ENCODE peak calls at places on chromosomes 1 and 21, in four cellular contexts. G is hepatocyte, Q is mammary epithelial cell, F is neural progenitor cell. V is an unnamed sample.

GRCh38 chr1:211371406-211372105 is 44.9 kb downstream of the TRAF5 start:
- DNase-seq in G (no peak), Q (peak), F (peak), V (peak)

GRCh38 chr1:209527372-209527771 is 56.1 kb upstream of the CAMK1G start:
- DNase-seq in G (no peak), Q (peak), F (no peak), V (peak)

GRCh38 chr21:37041706-37042271 is 31.1 kb downstream of the PIGP start:
- DNase-seq in G (no peak), Q (no peak), F (peak), V (no peak)

GRCh38 chr1:114959423-114959822 is 70.2 kb upstream of the TSHB start:
- DNase-seq in G (no peak), Q (no peak), F (no peak), V (no peak)

GRCh38 chr1:41733021-41733420 is 185.7 kb downstream of the HIVEP3 start:
- DNase-seq in G (no peak), Q (no peak), F (no peak), V (no peak)

GRCh38 chr1:46421739-46422138 is 27.6 kb downstream of the FAAH start:
- DNase-seq in G (no peak), Q (no peak), F (no peak), V (no peak)

GRCh38 chr1:94949681-94950661 is 23.1 kb upstream of the CNN3 start:
- DNase-seq in G (no peak), Q (no peak), F (no peak), V (peak)

GRCh38 chr1:209618291-209618690 is 33.9 kb downstream of the LAMB3 start:
- DNase-seq in G (no peak), Q (no peak), F (no peak), V (no peak)

GRCh38 chr21:26969971-26970725 is 3.3 kb upstream of the ADAMTS5 start:
- DNase-seq in G (no peak), Q (no peak), F (no peak), V (no peak)

GRCh38 chr1:11245904-11246726 is 16.2 kb downstream of the MTOR start:
- DNase-seq in G (no peak), Q (no peak), F (no peak), V (no peak)

GRCh38 chr1:58909162-58909560 is 125.3 kb upstream of the JUN start:
- DNase-seq in G (no peak), Q (peak), F (no peak), V (peak)

GRCh38 chr21:37000381-37000780 is 6.1 kb upstream of the RIPPLY3 start:
- DNase-seq in G (no peak), Q (no peak), F (no peak), V (no peak)

GRCh38 chr1:22290157-22290556 is 147.3 kb upstream of the WNT4 start:
- DNase-seq in G (no peak), Q (no peak), F (no peak), V (no peak)

GRCh38 chr1:190022709-190023108 is 455.0 kb downstream of the BRINP3 start:
- DNase-seq in G (no peak), Q (peak), F (no peak), V (peak)

GRCh38 chr1:30906631-30907389 is 1.7 kb downstream of the SDC3 start:
- DNase-seq in G (no peak), Q (no peak), F (no peak), V (no peak)

GRCh38 chr1:183604811-183605210 is 14.6 kb upstream of the NCF2 start:
- DNase-seq in G (no peak), Q (no peak), F (no peak), V (no peak)

GRCh38 chr1:183032122-183032921 is 9.1 kb downstream of the LAMC1 start:
- DNase-seq in G (no peak), Q (no peak), F (no peak), V (no peak)

GRCh38 chr21:42829954-42830353 is 49.4 kb downstream of the WDR4 start:
- DNase-seq in G (no peak), Q (no peak), F (no peak), V (no peak)

GRCh38 chr1:239389703-239390102 is 3.3 kb downstream of the CHRM3 start:
- DNase-seq in G (no peak), Q (no peak), F (no peak), V (peak)

GRCh38 chr1:25549273-25550154 is 6.1 kb downstream of the LDLRAP1 start:
- DNase-seq in G (peak), Q (peak), F (no peak), V (peak)

GRCh38 chr1:25548601-25549000 is 5.2 kb downstream of the LDLRAP1 start:
- DNase-seq in G (no peak), Q (no peak), F (no peak), V (no peak)

GRCh38 chr1:25550155-25550506 is 6.7 kb downstream of the LDLRAP1 start:
- DNase-seq in G (peak), Q (peak), F (no peak), V (peak)

GRCh38 chr1:25553749-25554425 is 10.5 kb downstream of the LDLRAP1 start:
- DNase-seq in G (no peak), Q (no peak), F (no peak), V (no peak)

GRCh38 chr1:25550683-25551310 is 7.4 kb downstream of the LDLRAP1 start:
- DNase-seq in G (no peak), Q (no peak), F (no peak), V (no peak)
- H3K4me3 ChIP-seq in G (no peak), Q (no peak), F (no peak), V (no peak)

DNA sequence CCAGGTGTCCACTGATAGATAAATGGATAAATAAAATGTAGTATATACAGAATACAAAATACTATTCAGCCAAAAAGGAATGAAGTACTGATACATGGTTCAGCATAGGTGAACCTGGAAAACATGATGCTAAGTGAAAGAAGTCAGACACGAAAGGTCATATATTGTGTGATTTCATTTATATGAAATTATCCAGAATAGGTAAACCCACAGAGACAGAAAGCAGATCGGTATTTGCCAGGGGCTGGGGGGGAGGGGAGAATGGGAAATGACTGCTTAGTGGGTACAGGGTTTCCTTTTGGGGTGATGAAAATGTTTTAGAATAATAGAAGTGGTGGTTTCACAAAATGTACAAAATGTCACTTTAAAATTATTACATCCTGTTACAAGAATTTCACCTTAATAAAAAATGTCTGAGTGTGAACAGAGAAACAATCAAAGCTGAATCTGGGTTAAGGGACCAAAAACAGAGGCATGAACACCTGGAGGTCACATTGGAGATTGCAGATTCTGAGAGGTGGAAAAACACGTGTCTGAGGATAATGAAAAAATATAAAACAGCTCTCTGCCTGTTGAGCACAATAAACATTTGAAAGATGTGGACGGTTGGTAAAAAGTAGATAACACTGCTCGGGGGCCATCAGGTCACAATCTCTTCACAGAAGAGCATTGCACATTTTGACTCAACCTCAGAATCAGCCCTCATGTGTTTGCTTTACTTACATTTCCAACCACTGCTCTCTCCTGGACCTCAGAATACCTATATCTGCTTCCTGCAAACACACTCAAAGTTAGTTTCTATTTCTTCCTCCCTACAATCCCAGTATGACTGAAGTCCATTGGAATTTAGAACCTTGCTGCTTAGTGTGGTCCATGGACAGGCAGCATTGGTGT is 3.3 kb downstream of the SLAMF6 start:
- DNase-seq in G (peak), Q (peak), F (no peak), V (peak)
- H3K4me3 ChIP-seq in G (no peak), Q (no peak), F (no peak), V (no peak)

GRCh38 chr1:48206371-48206770 is 16.1 kb upstream of the SLC5A9 start:
- DNase-seq in G (no peak), Q (no peak), F (no peak), V (no peak)
- H3K4me3 ChIP-seq in G (no peak), Q (no peak), F (no peak), V (no peak)

DNA sequence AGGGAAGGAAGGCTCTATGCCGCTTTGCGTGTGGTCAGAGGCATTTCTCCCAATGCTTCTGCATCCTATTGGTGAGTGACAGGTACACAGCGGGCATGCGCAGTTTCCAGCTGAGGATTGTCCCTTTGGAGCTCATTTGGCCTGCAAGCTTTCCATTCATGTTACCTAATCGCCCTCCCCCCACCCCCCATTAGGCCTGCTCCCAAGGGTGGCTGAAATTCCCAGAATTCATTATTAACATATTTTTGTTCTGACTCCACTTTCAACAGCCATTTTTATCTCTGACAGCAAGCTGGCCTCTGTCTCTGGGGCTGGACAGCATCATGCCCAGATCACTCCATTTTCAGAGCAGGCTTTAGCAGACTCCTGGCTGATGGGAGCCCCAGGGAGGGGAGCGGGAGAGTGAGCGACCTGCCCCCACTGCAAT is 25.6 kb downstream of the MIS18A start:
- DNase-seq in G (peak), Q (no peak), F (no peak), V (no peak)
- H3K4me3 ChIP-seq in G (no peak), Q (no peak), F (no peak), V (no peak)

DNA sequence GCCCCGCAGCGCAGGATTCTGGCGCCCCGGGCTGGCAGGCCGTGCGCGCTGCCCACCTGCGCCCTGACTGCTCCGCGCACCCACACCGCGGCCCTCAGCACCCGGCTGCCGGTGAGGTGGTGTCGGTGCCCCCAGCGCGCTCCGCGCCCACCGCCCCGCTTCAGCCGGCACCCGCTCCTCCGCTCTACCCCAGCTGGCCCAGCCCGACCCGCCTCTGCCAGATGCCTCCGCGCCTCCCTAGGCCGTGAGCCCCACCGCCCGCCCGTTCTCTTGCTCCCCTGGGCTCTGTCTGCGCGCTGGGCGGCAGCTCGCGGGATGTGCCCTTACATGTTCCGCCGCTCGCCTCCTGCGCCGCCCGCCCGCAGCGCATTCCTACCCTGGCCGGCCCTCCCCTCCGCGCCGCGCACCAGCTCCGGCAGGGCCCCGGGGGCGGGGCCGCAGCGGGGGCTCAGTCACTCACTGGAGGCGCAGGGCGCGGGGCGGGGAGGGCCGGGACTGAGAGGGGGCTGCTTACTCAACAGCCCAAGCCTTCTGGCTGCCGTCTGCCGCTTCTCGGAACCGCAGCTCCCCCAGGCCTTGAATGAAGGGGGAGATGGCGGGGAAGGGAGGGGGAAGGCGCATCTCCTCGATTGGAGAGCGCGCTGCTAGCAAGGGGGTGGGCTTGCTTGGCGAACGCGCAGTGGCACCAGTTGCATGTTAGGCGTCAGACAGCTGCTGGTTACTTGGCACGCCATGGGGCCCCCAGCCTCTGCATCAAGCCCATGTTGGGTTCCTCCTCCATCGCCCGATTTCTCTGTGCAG is at the start of gene PHLDA3:
- DNase-seq in G (peak), Q (peak), F (peak), V (peak)
- H3K4me3 ChIP-seq in G (peak), Q (peak), F (peak), V (peak)

GRCh38 chr1:23444104-23444533 is 19.6 kb upstream of the TCEA3 start:
- DNase-seq in G (peak), Q (no peak), F (no peak), V (peak)
- H3K4me3 ChIP-seq in G (no peak), Q (no peak), F (no peak), V (no peak)

GRCh38 chr1:36088577-36089392 is at the start of gene ADPRS:
- DNase-seq in G (peak), Q (peak), F (peak), V (peak)

GRCh38 chr1:36087233-36088123 is 1.2 kb upstream of the ADPRS start:
- DNase-seq in G (no peak), Q (no peak), F (no peak), V (no peak)

GRCh38 chr1:36086529-36087232 is 2.0 kb upstream of the ADPRS start:
- DNase-seq in G (no peak), Q (no peak), F (no peak), V (no peak)

GRCh38 chr1:36089393-36090121 is 865 bp downstream of the ADPRS start:
- DNase-seq in G (peak), Q (peak), F (peak), V (peak)

DNA sequence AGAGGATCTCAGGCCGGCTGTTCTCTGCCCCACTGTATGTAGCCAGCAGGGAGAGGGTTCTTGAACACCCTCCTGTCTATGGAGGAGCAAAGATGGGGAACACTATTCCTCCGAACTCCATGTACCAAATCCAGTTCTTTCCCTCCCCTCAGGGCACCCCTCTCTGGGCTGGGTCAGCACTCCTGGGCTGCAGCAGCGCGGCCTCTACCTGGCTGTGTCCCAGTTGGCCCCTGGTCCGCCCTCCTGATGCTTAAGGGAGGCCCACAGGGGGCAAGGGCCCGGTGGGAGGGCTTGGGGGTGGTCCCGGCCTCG is 471 bp upstream of the ADPRS start:
- DNase-seq in G (no peak), Q (no peak), F (no peak), V (no peak)
- H3K4me3 ChIP-seq in G (peak), Q (peak), F (peak), V (peak)

GRCh38 chr1:54848134-54848948 is 38.7 kb downstream of the DHCR24 start:
- DNase-seq in G (peak), Q (no peak), F (no peak), V (no peak)
- H3K4me3 ChIP-seq in G (no peak), Q (no peak), F (no peak), V (no peak)

GRCh38 chr1:156122086-156122485 is 7.6 kb downstream of the LMNA start:
- DNase-seq in G (no peak), Q (no peak), F (no peak), V (no peak)

GRCh38 chr1:156119503-156120209 is 5.1 kb downstream of the LMNA start:
- DNase-seq in G (peak), Q (peak), F (no peak), V (peak)

GRCh38 chr1:156120318-156120717 is 5.8 kb downstream of the LMNA start:
- DNase-seq in G (no peak), Q (no peak), F (no peak), V (no peak)

GRCh38 chr1:156122519-156123355 is 8.2 kb downstream of the LMNA start:
- DNase-seq in G (peak), Q (peak), F (peak), V (peak)

DNA sequence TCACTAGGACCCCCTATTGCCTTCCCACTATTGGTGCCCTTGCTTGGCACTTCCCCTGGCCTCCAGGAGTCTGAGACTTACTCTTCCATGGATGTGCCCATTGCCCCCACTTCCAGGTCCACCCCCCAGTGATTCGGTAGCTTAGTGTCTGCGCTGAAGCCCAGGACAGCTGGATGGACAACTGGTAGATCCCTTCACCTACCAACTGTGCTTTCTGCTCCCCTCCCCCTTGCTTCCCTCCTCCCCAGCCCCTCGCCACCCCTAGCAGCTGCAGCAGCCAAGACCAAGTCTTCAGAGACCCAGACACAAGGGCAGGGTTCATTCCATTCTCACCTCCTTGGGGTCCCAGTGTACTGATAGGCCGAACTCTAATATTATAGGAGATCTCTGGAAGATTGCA is 6.9 kb downstream of the LMNA start:
- DNase-seq in G (no peak), Q (no peak), F (no peak), V (no peak)
- H3K4me3 ChIP-seq in G (no peak), Q (peak), F (no peak), V (peak)